ENCODE peak calls at places on chromosomes 11 and 22, in four cellular contexts. E, H, B and K are unnamed samples.

GRCh38 chr11:1880746-1881441 is 10.8 kb downstream of the PRR33 start:
- DNase-seq in E (no peak), H (no peak), B (peak; percentile 23), K (peak; percentile 87)

GRCh38 chr11:87889126-87889525 is 286.1 kb downstream of the RAB38 start:
- DNase-seq in E (no peak), H (no peak), B (no peak), K (no peak)

GRCh38 chr11:83724704-83725114 is 438.5 kb upstream of the CCDC90B start:
- DNase-seq in E (no peak), H (peak; percentile 66), B (no peak), K (no peak)

GRCh38 chr11:130449996-130450419 is 1.6 kb downstream of the ADAMTS15 start:
- DNase-seq in E (no peak), H (no peak), B (no peak), K (no peak)

GRCh38 chr11:130772266-130773227 is 143.7 kb downstream of the SNX19 start:
- DNase-seq in E (peak; percentile 26), H (no peak), B (no peak), K (no peak)

GRCh38 chr11:59261150-59261549 is 48.4 kb upstream of the MPEG1 start:
- DNase-seq in E (no peak), H (no peak), B (no peak), K (no peak)

GRCh38 chr11:106917973-106918372 is 100.3 kb downstream of the GUCY1A2 start:
- DNase-seq in E (peak; percentile 20), H (no peak), B (no peak), K (no peak)

GRCh38 chr11:64121637-64122410 is 44.1 kb downstream of the MACROD1 start:
- DNase-seq in E (no peak), H (no peak), B (no peak), K (no peak)

GRCh38 chr22:39567135-39567946 is 3.2 kb upstream of the CACNA1I start:
- DNase-seq in E (peak; percentile 88), H (no peak), B (no peak), K (no peak)

GRCh38 chr11:14892036-14892556 is at the start of gene CYP2R1:
- DNase-seq in E (peak; percentile 99), H (peak; percentile 98), B (peak; percentile 93), K (peak; percentile 96)

GRCh38 chr22:21764038-21764804 is 28.6 kb upstream of the YPEL1 start:
- DNase-seq in E (no peak), H (no peak), B (no peak), K (no peak)

GRCh38 chr11:79040348-79040747 is 400.5 kb downstream of the TENM4 start:
- DNase-seq in E (no peak), H (no peak), B (no peak), K (no peak)

GRCh38 chr22:24398409-24398808 is 29.0 kb upstream of the ADORA2A start:
- DNase-seq in E (no peak), H (no peak), B (no peak), K (no peak)

GRCh38 chr11:111531156-111531555 is 9.4 kb upstream of the LAYN start:
- DNase-seq in E (no peak), H (no peak), B (no peak), K (no peak)

GRCh38 chr11:104073950-104074349 is 37.5 kb downstream of the DDI1 start:
- DNase-seq in E (peak; percentile 12), H (no peak), B (no peak), K (no peak)

GRCh38 chr22:41563051-41563711 is 2.4 kb downstream of the CSDC2 start:
- DNase-seq in E (no peak), H (no peak), B (no peak), K (no peak)

GRCh38 chr22:42560781-42561180 is 7.0 kb downstream of the SERHL2 start:
- DNase-seq in E (no peak), H (no peak), B (no peak), K (no peak)

GRCh38 chr11:115257286-115258077 is 246.7 kb downstream of the CADM1 start:
- DNase-seq in E (peak; percentile 98), H (no peak), B (no peak), K (no peak)

GRCh38 chr11:128568166-128568778 is 19.1 kb downstream of the ETS1 start:
- DNase-seq in E (no peak), H (no peak), B (no peak), K (no peak)

GRCh38 chr11:125155100-125155444 is 9.5 kb upstream of the PKNOX2 start:
- DNase-seq in E (no peak), H (no peak), B (peak; percentile 3), K (no peak)

GRCh38 chr22:35717572-35717971 is at the start of gene APOL5:
- DNase-seq in E (no peak), H (no peak), B (no peak), K (no peak)

GRCh38 chr11:16154715-16155396 is 201.5 kb downstream of the SOX6 start:
- DNase-seq in E (no peak), H (no peak), B (no peak), K (no peak)

GRCh38 chr11:74784234-74784633 is 35.6 kb downstream of the RNF169 start:
- DNase-seq in E (no peak), H (no peak), B (no peak), K (no peak)

GRCh38 chr11:100619484-100619883 is 67.6 kb upstream of the ARHGAP42 start:
- DNase-seq in E (peak; percentile 16), H (no peak), B (no peak), K (no peak)

GRCh38 chr22:49866134-49866533 is 12.5 kb downstream of the ZBED4 start:
- DNase-seq in E (no peak), H (no peak), B (no peak), K (no peak)

GRCh38 chr11:64251722-64251985 is 324 bp downstream of the PLCB3 start:
- DNase-seq in E (no peak), H (no peak), B (no peak), K (no peak)

DNA sequence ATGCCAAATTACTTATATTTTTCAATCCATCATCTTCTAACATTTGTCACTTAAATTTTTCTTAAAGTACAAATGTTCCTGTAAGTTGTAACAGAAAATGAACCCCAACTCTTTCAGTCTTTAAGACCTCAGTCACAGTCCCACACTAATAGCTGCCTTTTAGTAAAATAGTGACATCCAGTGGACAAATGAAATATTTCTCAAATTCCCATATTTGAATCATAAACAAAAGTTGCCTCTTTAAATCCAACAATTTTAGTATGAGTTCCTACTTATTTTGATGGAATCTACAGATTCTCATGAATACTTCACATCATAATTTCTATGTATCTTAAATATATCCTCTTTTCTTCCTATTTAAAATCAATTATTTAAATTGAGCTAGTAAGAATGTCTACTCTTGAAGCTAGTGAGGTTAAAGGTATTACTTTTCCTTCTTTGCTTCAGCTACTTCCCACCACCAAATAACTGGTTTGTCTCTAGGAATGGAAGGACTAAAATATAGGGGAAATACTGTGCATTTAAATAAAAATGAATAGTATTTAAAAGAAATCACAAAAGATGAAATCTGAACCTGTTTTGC is 9.2 kb downstream of the LIN7C start:
- DNase-seq in E (peak; percentile 41), H (no peak), B (no peak), K (no peak)
- TF ChIP-seq CTCF in E (peak; percentile 55), H (peak; percentile 49), B (peak; percentile 69), K (peak; percentile 84)

GRCh38 chr11:118903204-118904015 is 19.7 kb downstream of the CXCR5 start:
- DNase-seq in E (no peak), H (no peak), B (no peak), K (no peak)

GRCh38 chr11:118902336-118903203 is 18.9 kb downstream of the CXCR5 start:
- DNase-seq in E (no peak), H (no peak), B (no peak), K (peak; percentile 83)

GRCh38 chr11:118899706-118900360 is 16.1 kb downstream of the CXCR5 start:
- DNase-seq in E (no peak), H (no peak), B (no peak), K (no peak)

GRCh38 chr11:118900535-118901384 is 17.1 kb downstream of the CXCR5 start:
- DNase-seq in E (no peak), H (no peak), B (peak; percentile 54), K (peak; percentile 79)

GRCh38 chr11:118901494-118902335 is 18.0 kb downstream of the CXCR5 start:
- DNase-seq in E (no peak), H (no peak), B (peak; percentile 65), K (peak; percentile 83)
- TF ChIP-seq CTCF in E (no peak), H (no peak), B (peak; percentile 15), K (peak; percentile 50)

GRCh38 chr11:10413268-10413667 is 41.8 kb upstream of the AMPD3 start:
- DNase-seq in E (peak; percentile 86), H (no peak), B (no peak), K (no peak)

GRCh38 chr11:10415817-10416392 is 39.2 kb upstream of the AMPD3 start:
- DNase-seq in E (no peak), H (no peak), B (no peak), K (no peak)

GRCh38 chr11:10412266-10412665 is 42.8 kb upstream of the AMPD3 start:
- DNase-seq in E (no peak), H (no peak), B (no peak), K (no peak)

GRCh38 chr11:10414659-10415058 is 40.4 kb upstream of the AMPD3 start:
- DNase-seq in E (peak; percentile 90), H (peak; percentile 70), B (no peak), K (no peak)

GRCh38 chr11:10414181-10414580 is 40.9 kb upstream of the AMPD3 start:
- DNase-seq in E (peak; percentile 77), H (no peak), B (no peak), K (no peak)
- TF ChIP-seq CTCF in E (no peak), H (no peak), B (no peak), K (no peak)

DNA sequence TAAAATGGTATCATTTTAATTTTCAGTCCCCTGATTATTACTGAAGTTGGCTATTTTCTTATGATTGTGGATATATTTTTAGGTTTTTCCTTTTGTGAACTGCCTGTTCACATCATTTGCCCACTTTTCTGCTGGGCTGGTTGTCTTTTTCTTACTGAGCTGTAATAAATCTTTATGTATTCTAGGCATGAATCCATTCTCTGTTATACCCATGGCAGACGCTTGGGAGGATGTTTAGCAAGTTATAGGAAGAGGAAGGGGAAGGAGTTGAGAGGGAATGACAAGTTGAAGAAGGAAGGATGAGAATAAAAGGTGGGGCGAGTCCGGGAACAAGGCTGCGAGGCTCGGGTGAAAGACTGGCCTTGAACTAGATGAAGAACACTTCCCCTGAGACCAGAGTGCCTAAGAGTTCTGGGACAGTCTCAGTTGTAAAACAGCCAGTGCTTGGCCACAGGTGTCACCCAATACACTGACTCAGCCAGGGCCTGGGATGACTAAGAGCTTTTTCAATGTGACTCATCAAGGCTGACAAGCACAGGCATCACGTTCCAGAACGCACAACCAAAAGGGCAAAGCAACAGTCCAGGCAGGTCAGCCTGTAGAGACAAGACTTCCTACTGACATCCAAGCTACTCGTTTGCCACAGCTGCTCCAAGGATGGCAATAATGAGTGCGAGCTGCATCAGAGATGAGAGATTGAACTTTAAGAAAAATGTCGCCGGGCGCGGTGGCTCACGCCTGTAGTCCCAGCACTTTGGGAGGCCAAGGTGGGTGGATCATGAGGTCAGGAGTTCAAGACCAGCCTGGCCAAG is 35.2 kb downstream of the LRFN4 start:
- DNase-seq in E (peak; percentile 47), H (no peak), B (peak; percentile 88), K (no peak)
- TF ChIP-seq CTCF in E (no peak), H (no peak), B (no peak), K (peak; percentile 24)